ENCODE peak calls at places on chromosomes 2 and 18, in four cellular contexts. I is activated T-cell treated with anti-CD3 and anti-CD28 coated beads for 24 hours, K is psoas muscle, S is glutamatergic neuron. G is an unnamed sample.

GRCh38 chr2:130829020-130829419 is 7.7 kb upstream of the ARHGEF4 start:
- DNase-seq in I (no peak), S (no peak), K (peak; percentile 44), G (no peak)

GRCh38 chr2:24076849-24077534 is 866 bp upstream of the SF3B6 start:
- DNase-seq in I (no peak), S (peak; percentile 24), K (no peak), G (peak; percentile 37)

GRCh38 chr2:27071990-27072830 is 756 bp upstream of the OST4 start:
- DNase-seq in I (peak; percentile 12), S (peak; percentile 62), K (peak; percentile 69), G (no peak)

GRCh38 chr18:59905686-59906091 is 5.9 kb downstream of the PMAIP1 start:
- DNase-seq in S (no peak), I (no peak), K (no peak), G (no peak)

GRCh38 chr2:20635096-20635475 is 15.8 kb downstream of the HS1BP3 start:
- DNase-seq in I (no peak), S (peak; percentile 30), K (peak; percentile 18), G (no peak)

GRCh38 chr18:70022636-70023035 is 75.0 kb upstream of the CD226 start:
- DNase-seq in S (no peak), K (no peak), I (no peak), G (no peak)

GRCh38 chr2:18753722-18754121 is 164.4 kb upstream of the NT5C1B start:
- DNase-seq in K (no peak), S (no peak), I (no peak), G (no peak)

GRCh38 chr2:222671259-222672067 is at the start of gene MOGAT1:
- DNase-seq in S (peak; percentile 66), K (peak; percentile 70), I (no peak), G (peak; percentile 12)

GRCh38 chr2:190746971-190747761 is 98.3 kb downstream of the NAB1 start:
- DNase-seq in S (no peak), I (no peak), K (no peak), G (no peak)

GRCh38 chr2:11444737-11445136 is 21.2 kb downstream of the E2F6 start:
- DNase-seq in I (no peak), K (no peak), S (no peak), G (no peak)

GRCh38 chr2:68362069-68362468 is 3.0 kb upstream of the PLEK start:
- DNase-seq in I (peak; percentile 69), K (peak; percentile 81), S (peak; percentile 79), G (peak; percentile 28)

GRCh38 chr2:221488134-221488807 is 83.8 kb downstream of the EPHA4 start:
- DNase-seq in S (no peak), I (no peak), K (no peak), G (no peak)

GRCh38 chr2:28901841-28902240 is 7.4 kb downstream of the WDR43 start:
- DNase-seq in I (no peak), S (no peak), K (no peak), G (no peak)

GRCh38 chr2:71101656-71102055 is 28.4 kb downstream of the MCEE start:
- DNase-seq in K (no peak), S (no peak), I (no peak), G (no peak)

G was measured in G401.